ENCODE peak calls at places on chromosomes 7 and 10, in ten cellular contexts. X is breast epithelium, O is HCT116, A is transverse colon, Z is adrenal gland, K is stomach, R is Peyer's patch, Q is K562, D is tibial nerve, J is ovary. T is an unnamed sample. For H3K9me3 and H3K4me1, the result is how much of the 10 kb centered on the place peaks cover.

GRCh38 chr10:105070980-105071379 is 429.9 kb downstream of the SORCS3 start:
- DNase-seq in D (no peak), Z (no peak), R (no peak), J (no peak), K (no peak), X (no peak), Q (no peak), A (no peak), O (no peak), T (no peak)

GRCh38 chr10:122192142-122192541 is 79.0 kb upstream of the BTBD16 start:
- DNase-seq in O (no peak), Z (no peak), A (no peak), J (no peak), D (no peak), Q (no peak), K (no peak), R (no peak), X (no peak), T (no peak)

GRCh38 chr7:29284586-29285450 is 90.2 kb downstream of the CHN2 start:
- DNase-seq in D (no peak), O (no peak), Q (no peak), Z (no peak), R (no peak), X (no peak), J (no peak), K (no peak), A (no peak), T (no peak)

GRCh38 chr7:101248276-101248675 is 3.4 kb upstream of the FIS1 start:
- DNase-seq in D (no peak), Z (no peak), R (no peak), A (no peak), O (no peak), Q (peak), K (no peak), X (no peak), J (no peak), T (no peak)

GRCh38 chr7:69722836-69723235 is 124.6 kb downstream of the AUTS2 start:
- DNase-seq in O (no peak), Z (no peak), K (no peak), A (no peak), Q (no peak), X (no peak), D (no peak), J (no peak), R (no peak), T (no peak)

GRCh38 chr10:117936136-117936535 is 110.6 kb downstream of the RAB11FIP2 start:
- DNase-seq in X (no peak), J (no peak), O (no peak), Z (no peak), K (no peak), A (no peak), R (no peak), D (no peak), Q (no peak), T (peak)

GRCh38 chr10:14185501-14186045 is 145.2 kb downstream of the FRMD4A start:
- DNase-seq in A (no peak), Q (peak), Z (no peak), J (no peak), X (no peak), K (no peak), O (peak), R (peak), D (no peak), T (no peak)

GRCh38 chr10:101397140-101397539 is 43.2 kb downstream of the BTRC start:
- DNase-seq in J (no peak), O (peak), R (no peak), Q (peak), A (no peak), Z (no peak), K (no peak), D (no peak), X (no peak), T (no peak)

GRCh38 chr10:103575416-103576075 is 82.0 kb downstream of the NEURL1 start:
- DNase-seq in Q (no peak), J (no peak), Z (no peak), R (no peak), X (no peak), O (no peak), D (no peak), K (no peak), A (no peak), T (no peak)

GRCh38 chr7:27419581-27420177 is 177.1 kb downstream of the EVX1 start:
- DNase-seq in A (no peak), D (no peak), O (no peak), K (no peak), J (no peak), X (no peak), Q (no peak), R (no peak), Z (no peak), T (no peak)

GRCh38 chr7:103347507-103348267 is at the start of gene PSMC2:
- DNase-seq in D (peak), Q (peak), R (peak), A (peak), O (peak), J (peak), K (peak), Z (peak), X (peak), T (peak)

GRCh38 chr10:92886334-92886961 is 38.1 kb downstream of the EXOC6 start:
- DNase-seq in O (no peak), D (no peak), Q (no peak), J (no peak), A (no peak), K (no peak), Z (no peak), R (no peak), X (no peak), T (no peak)

GRCh38 chr7:44394112-44394447 is 68.7 kb upstream of the CAMK2B start:
- DNase-seq in O (no peak), R (no peak), X (no peak), A (no peak), K (no peak), J (no peak), D (no peak), Z (no peak), Q (no peak), T (no peak)

GRCh38 chr7:74234549-74234948 is 19.6 kb downstream of the RFC2 start:
- DNase-seq in K (no peak), O (no peak), D (no peak), X (no peak), A (no peak), J (no peak), Q (peak), Z (no peak), R (no peak), T (no peak)

GRCh38 chr7:106606120-106606519 is 54.8 kb downstream of the CCDC71L start:
- DNase-seq in D (no peak), K (no peak), Q (no peak), A (no peak), X (no peak), Z (no peak), J (no peak), O (no peak), R (no peak), T (no peak)

GRCh38 chr10:2968401-2968800 is 98.9 kb upstream of the PFKP start:
- DNase-seq in O (no peak), X (no peak), J (no peak), K (no peak), Z (no peak), R (no peak), Q (no peak), D (no peak), A (no peak), T (no peak)

GRCh38 chr7:150448789-150449147 is 1.7 kb upstream of the GIMAP8 start:
- DNase-seq in Q (peak), Z (peak), X (peak), K (peak), J (peak), R (peak), A (peak), D (peak), O (peak), T (peak)

GRCh38 chr7:83697814-83698530 is 49.0 kb upstream of the SEMA3E start:
- DNase-seq in O (no peak), X (no peak), Q (no peak), K (no peak), A (no peak), Z (no peak), R (no peak), J (no peak), D (no peak), T (no peak)

GRCh38 chr10:118708571-118708970 is 46.2 kb downstream of the CACUL1 start:
- DNase-seq in A (no peak), O (no peak), R (no peak), Q (no peak), D (no peak), K (no peak), X (no peak), Z (no peak), J (no peak), T (no peak)

GRCh38 chr10:78441010-78441409 is 407.3 kb downstream of the RPS24 start:
- DNase-seq in D (no peak), X (no peak), A (no peak), Z (no peak), K (no peak), Q (no peak), J (no peak), O (no peak), R (no peak), T (no peak)

GRCh38 chr7:142855756-142856564 is 1.1 kb downstream of the EPHB6 start:
- DNase-seq in Q (no peak), K (peak), Z (no peak), D (peak), J (peak), X (no peak), O (no peak), A (peak), R (no peak), T (peak)

GRCh38 chr10:70258216-70258615 is 25.0 kb upstream of the PPA1 start:
- DNase-seq in R (no peak), Z (no peak), Q (no peak), O (no peak), X (no peak), A (no peak), K (no peak), J (no peak), D (no peak), T (no peak)

GRCh38 chr7:94476251-94476840 is 33.3 kb upstream of the CASD1 start:
- DNase-seq in A (no peak), X (no peak), R (no peak), Q (no peak), Z (no peak), D (no peak), J (no peak), K (no peak), O (no peak), T (no peak)

GRCh38 chr10:117477961-117478670 is 64.4 kb upstream of the EMX2 start:
- DNase-seq in Q (peak), Z (no peak), R (no peak), A (no peak), J (no peak), D (no peak), X (no peak), O (peak), K (no peak), T (no peak)

GRCh38 chr10:76916536-76916935 is 721.1 kb downstream of the KCNMA1 start:
- DNase-seq in A (no peak), Q (no peak), J (no peak), R (no peak), D (no peak), X (no peak), O (no peak), K (no peak), Z (no peak), T (no peak)

GRCh38 chr7:103143865-103144264 is 5.0 kb downstream of the NAPEPLD start:
- DNase-seq in R (no peak), O (no peak), Z (no peak), D (no peak), Q (no peak), J (no peak), A (peak), K (no peak), X (no peak), T (no peak)

GRCh38 chr10:60203993-60204618 is 185.6 kb downstream of the ANK3 start:
- DNase-seq in Q (peak), O (peak), J (no peak), R (no peak), D (peak), Z (no peak), X (no peak), A (no peak), K (no peak), T (no peak)

GRCh38 chr10:130218936-130219335 is 82.7 kb downstream of the GLRX3 start:
- DNase-seq in O (no peak), R (no peak), X (no peak), D (no peak), Q (no peak), Z (no peak), A (no peak), K (no peak), J (no peak), T (no peak)

GRCh38 chr10:78875331-78875877 is 193.4 kb upstream of the ZMIZ1 start:
- DNase-seq in Q (no peak), Z (no peak), X (no peak), A (no peak), D (no peak), O (no peak), R (no peak), J (no peak), K (no peak), T (no peak)

GRCh38 chr7:45000096-45001032 is at the start of gene CCM2:
- DNase-seq in X (no peak), Q (no peak), A (peak), K (peak), Z (peak), O (no peak), J (peak), D (no peak), R (peak), T (peak)

GRCh38 chr7:28165971-28166955 is 14.3 kb downstream of the JAZF1 start:
- DNase-seq in Z (no peak), K (no peak), O (no peak), R (no peak), Q (no peak), J (no peak), D (no peak), X (no peak), A (no peak), T (no peak)

GRCh38 chr7:29988391-29989256 is 977 bp downstream of the SCRN1 start:
- DNase-seq in Q (no peak), A (peak), J (peak), K (peak), D (peak), Z (peak), R (peak), X (no peak), O (peak), T (peak)

GRCh38 chr7:97021443-97022261 is 3.0 kb downstream of the DLX5 start:
- DNase-seq in A (no peak), Q (no peak), O (no peak), X (no peak), R (no peak), J (no peak), K (no peak), D (no peak), Z (no peak), T (no peak)

GRCh38 chr10:19576576-19576975 is 239.7 kb upstream of the PLXDC2 start:
- DNase-seq in A (no peak), Q (no peak), X (no peak), D (no peak), Z (no peak), K (no peak), R (no peak), J (no peak), O (no peak), T (no peak)

GRCh38 chr7:151016942-151017341 is 7.4 kb downstream of the ATG9B start:
- DNase-seq in D (no peak), A (no peak), X (no peak), Q (peak), J (no peak), O (no peak), R (no peak), K (no peak), Z (no peak), T (no peak)

GRCh38 chr7:91330378-91331295 is 66.4 kb downstream of the FZD1 start:
- DNase-seq in X (no peak), Z (no peak), R (no peak), J (no peak), K (no peak), Q (no peak), A (no peak), D (no peak), O (no peak), T (no peak)

GRCh38 chr7:111475419-111475748 is 86.9 kb downstream of the IMMP2L start:
- DNase-seq in A (no peak), D (no peak), J (no peak), R (no peak), X (no peak), K (no peak), Q (no peak), Z (no peak), O (no peak), T (no peak)

GRCh38 chr10:46022978-46023702 is 7.3 kb downstream of the NCOA4 start:
- DNase-seq in R (peak), J (peak), K (peak), O (peak), Z (peak), D (peak), Q (peak), A (peak), X (peak), T (peak)

DNA sequence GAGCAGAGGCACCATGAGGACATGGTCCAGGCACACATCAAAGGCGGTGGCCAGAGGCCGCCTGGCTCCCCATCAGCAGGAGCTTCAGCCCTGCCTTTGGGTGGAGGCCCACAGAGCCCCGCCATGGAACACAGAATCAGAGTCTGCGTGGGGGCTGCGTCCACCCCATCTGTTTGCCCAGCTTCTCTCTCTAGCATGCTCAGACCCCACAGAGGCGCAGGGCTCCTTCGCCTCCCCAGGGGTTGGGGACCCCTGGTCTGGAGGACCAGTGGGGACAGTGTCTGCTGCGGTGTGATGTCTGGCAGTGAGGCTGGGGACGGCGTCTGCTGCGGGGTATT is 321.9 kb downstream of the PTPRN2 start:
- DNase-seq in R (no peak), J (no peak), O (no peak), Q (no peak), K (no peak), X (no peak), D (no peak), A (no peak), Z (no peak), T (no peak)
- H3K9me3 ChIP-seq in R (under half), J (under half), O (under half), Q (under half), K (under half), X (under half), D (under half), A (under half), Z (under half), T (under half)

GRCh38 chr7:31047747-31048146 is 4.4 kb upstream of the ADCYAP1R1 start:
- DNase-seq in Q (no peak), Z (no peak), J (no peak), A (no peak), D (no peak), R (no peak), K (no peak), O (no peak), X (no peak), T (no peak)
- H3K4me1 ChIP-seq in Q (under half), Z (under half), J (under half), A (under half), D (under half), R (under half), K (under half), O (under half), X (under half), T (under half)

DNA sequence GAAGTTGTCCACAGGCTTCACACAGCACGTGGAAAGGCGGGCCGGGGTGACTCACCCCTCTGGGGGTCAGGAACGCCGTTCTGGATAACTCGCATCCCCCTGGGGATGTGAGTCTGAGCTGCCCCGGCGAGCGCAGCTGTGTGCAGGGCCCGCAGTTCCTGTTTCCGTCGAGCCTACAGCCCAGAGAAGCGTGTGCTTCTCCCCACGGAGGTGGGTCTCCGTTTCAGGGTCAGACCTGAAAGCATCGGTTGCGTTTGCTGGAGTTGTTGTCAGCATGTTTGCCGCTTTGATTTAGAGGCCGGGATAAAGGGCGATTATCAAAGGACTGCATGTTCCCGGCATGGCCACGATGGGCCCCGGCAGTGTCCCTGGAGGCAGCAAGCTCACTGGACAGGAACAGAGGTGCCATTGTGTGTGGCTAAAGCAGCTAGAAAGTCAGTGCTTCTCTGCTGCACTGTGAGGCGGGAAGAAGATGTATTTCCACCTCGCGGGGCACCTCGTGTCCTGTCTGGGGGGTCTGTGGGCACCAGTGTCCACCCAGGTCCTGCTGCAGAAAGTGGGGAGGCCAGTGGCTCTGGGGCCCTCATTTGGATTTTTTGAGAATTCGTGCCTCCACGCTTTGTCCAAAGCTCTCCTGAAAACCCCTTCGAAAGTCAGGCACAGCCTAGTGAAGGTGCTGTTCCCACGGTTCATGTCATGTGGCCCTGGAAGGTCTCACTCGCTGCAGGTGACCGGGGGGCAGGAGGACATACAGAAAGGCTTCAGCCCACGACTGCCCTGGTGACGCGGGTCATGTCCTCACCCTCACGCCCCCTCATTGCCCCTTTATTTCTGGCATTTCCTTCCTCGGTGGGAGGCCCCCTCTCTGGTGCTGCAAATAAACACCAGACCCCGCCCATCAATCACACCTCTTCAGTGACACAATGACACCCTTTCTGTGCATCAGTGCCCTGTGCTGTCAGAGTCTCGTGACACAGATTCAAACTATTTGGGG is 27.4 kb upstream of the GDI2 start:
- DNase-seq in D (peak), J (peak), X (no peak), K (no peak), O (no peak), A (peak), Q (no peak), Z (peak), R (peak), T (no peak)
- TF ChIP-seq POLR2A in D (no peak), J (no peak), X (no peak), K (no peak), O (no peak), A (no peak), Q (no peak), Z (no peak), R (no peak), T (no peak)

GRCh38 chr10:133474027-133474426 is 20.3 kb downstream of the SCART1 start:
- DNase-seq in A (no peak), J (no peak), R (no peak), X (no peak), K (no peak), Q (no peak), Z (no peak), D (no peak), O (no peak), T (no peak)

GRCh38 chr10:133473270-133473669 is 19.5 kb downstream of the SCART1 start:
- DNase-seq in D (no peak), A (no peak), Z (no peak), J (no peak), X (no peak), Q (no peak), O (no peak), R (no peak), K (no peak), T (no peak)

GRCh38 chr10:133474833-133475734 is 21.3 kb downstream of the SCART1 start:
- DNase-seq in O (no peak), X (no peak), K (no peak), R (no peak), Q (no peak), J (no peak), A (no peak), D (no peak), Z (no peak), T (no peak)

GRCh38 chr10:133475821-133476640 is 22.3 kb downstream of the SCART1 start:
- DNase-seq in Z (no peak), A (no peak), K (no peak), J (no peak), Q (no peak), X (no peak), D (no peak), O (no peak), R (no peak), T (no peak)

GRCh38 chr10:133476641-133476990 is 22.9 kb downstream of the SCART1 start:
- DNase-seq in O (no peak), K (no peak), R (no peak), Q (peak), A (no peak), Z (no peak), D (no peak), X (no peak), J (no peak), T (no peak)
- H3K9me3 ChIP-seq in O (under half), K (under half), R (under half), Q (under half), A (under half), Z (under half), D (under half), X (under half), J (under half), T (under half)

DNA sequence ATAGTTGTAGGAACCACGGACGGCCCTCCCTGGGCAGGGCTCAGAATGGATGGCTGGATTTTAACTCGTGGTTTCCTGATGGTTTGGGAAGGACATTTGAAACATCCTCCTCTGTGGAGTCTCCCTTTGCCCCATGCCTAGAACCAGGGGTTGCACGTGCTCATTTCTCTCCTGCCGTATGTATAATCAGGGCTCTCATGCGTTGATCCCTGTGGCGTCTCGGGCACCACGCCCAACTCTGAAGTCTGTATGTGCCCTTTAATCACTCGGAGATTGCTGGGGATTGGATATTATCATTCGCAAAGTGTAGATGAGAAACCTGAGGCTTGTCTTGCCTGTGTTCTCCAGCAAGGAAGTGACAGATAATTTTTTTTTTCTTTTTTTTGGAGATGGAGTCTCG is 257.1 kb downstream of the CAMK1D start:
- DNase-seq in J (no peak), Q (no peak), R (no peak), K (no peak), X (no peak), A (peak), D (no peak), O (no peak), Z (no peak), T (no peak)
- H3K4me1 ChIP-seq in J (under half), Q (under half), R (under half), K (under half), X (under half), A (under half), D (under half), O (under half), Z (under half), T (under half)